ENCODE peak calls at places on chromosomes 5 and 9, in six cellular contexts. O is cardiac fibroblast, T is foreskin fibroblast, V is HFFc6, E is GM23338, X is AG10803. G is an unnamed sample.

GRCh38 chr5:39947657-39948056 is 522.9 kb upstream of the DAB2 start:
- DNase-seq in E (no peak), T (no peak), O (peak), X (peak), V (peak), G (peak)

GRCh38 chr9:70136632-70137031 is 93.0 kb downstream of the MAMDC2 start:
- DNase-seq in E (no peak), T (peak), X (peak), V (peak), O (peak), G (peak)

GRCh38 chr5:127833999-127834953 is 131.1 kb downstream of the CCDC192 start:
- DNase-seq in E (no peak), X (peak), O (peak), V (no peak), T (peak), G (peak)

GRCh38 chr9:127360829-127361228 is 36.1 kb upstream of the SLC2A8 start:
- DNase-seq in O (peak), T (peak), X (no peak), E (peak), V (no peak), G (peak)

GRCh38 chr5:172583931-172584511 is 57.0 kb upstream of the NEURL1B start:
- DNase-seq in V (no peak), T (no peak), O (peak), E (no peak), X (no peak), G (no peak)

GRCh38 chr5:135377751-135378680 is 21.0 kb downstream of the MACROH2A1 start:
- DNase-seq in V (peak), E (no peak), T (no peak), O (no peak), X (no peak), G (no peak)

GRCh38 chr5:152634596-152634995 is 229.5 kb upstream of the NMUR2 start:
- DNase-seq in E (peak), V (no peak), T (no peak), O (no peak), X (no peak), G (no peak)

GRCh38 chr5:175750476-175751080 is 92.7 kb downstream of the HRH2 start:
- DNase-seq in X (no peak), O (no peak), V (no peak), E (no peak), T (no peak), G (no peak)

GRCh38 chr9:133075925-133076324 is 14.1 kb downstream of the CEL start:
- DNase-seq in T (peak), V (peak), E (no peak), O (peak), X (peak), G (peak)

GRCh38 chr5:173290477-173291131 is 37.6 kb downstream of the STC2 start:
- DNase-seq in O (peak), E (no peak), X (no peak), T (no peak), V (no peak), G (peak)

GRCh38 chr5:33233013-33233463 is 207.7 kb upstream of the TARS1 start:
- DNase-seq in E (no peak), V (no peak), O (peak), X (peak), T (no peak), G (peak)

GRCh38 chr9:114098021-114098659 is 952 bp downstream of the KIF12 start:
- DNase-seq in V (no peak), E (peak), O (no peak), T (no peak), X (no peak), G (no peak)

GRCh38 chr5:17206021-17206420 is 11.4 kb upstream of the BASP1 start:
- DNase-seq in T (no peak), X (no peak), O (no peak), V (no peak), E (no peak), G (no peak)

GRCh38 chr5:33737697-33738096 is 154.1 kb downstream of the ADAMTS12 start:
- DNase-seq in E (no peak), O (no peak), X (no peak), V (no peak), T (no peak), G (no peak)

GRCh38 chr5:17228833-17229291 is 11.4 kb downstream of the BASP1 start:
- DNase-seq in X (peak), E (no peak), V (peak), T (peak), O (peak), G (peak)

GRCh38 chr5:115847290-115847689 is 5.6 kb downstream of the AP3S1 start:
- DNase-seq in E (no peak), X (no peak), O (no peak), V (no peak), T (no peak), G (no peak)

GRCh38 chr9:113934826-113935676 is 58.9 kb downstream of the ZNF618 start:
- DNase-seq in T (no peak), V (no peak), X (no peak), E (no peak), O (no peak), G (no peak)

GRCh38 chr9:35538361-35539234 is 48.7 kb downstream of the RUSC2 start:
- DNase-seq in O (peak), E (peak), T (peak), V (peak), X (peak), G (peak)

GRCh38 chr5:149071756-149072155 is 8.9 kb upstream of the SH3TC2 start:
- DNase-seq in E (no peak), V (no peak), X (no peak), O (no peak), T (no peak), G (no peak)

GRCh38 chr9:6877671-6878161 is 119.9 kb downstream of the KDM4C start:
- DNase-seq in V (peak), O (peak), X (peak), T (peak), E (no peak), G (peak)

GRCh38 chr9:92718086-92719001 is 46.3 kb downstream of the BICD2 start:
- DNase-seq in T (no peak), O (no peak), X (no peak), V (no peak), E (no peak), G (no peak)

GRCh38 chr9:76999261-76999660 is 20.2 kb upstream of the FOXB2 start:
- DNase-seq in O (no peak), X (no peak), T (no peak), E (no peak), V (no peak), G (no peak)

GRCh38 chr9:77000330-77000729 is 19.1 kb upstream of the FOXB2 start:
- DNase-seq in O (no peak), V (no peak), E (peak), T (no peak), X (no peak), G (no peak)

DNA sequence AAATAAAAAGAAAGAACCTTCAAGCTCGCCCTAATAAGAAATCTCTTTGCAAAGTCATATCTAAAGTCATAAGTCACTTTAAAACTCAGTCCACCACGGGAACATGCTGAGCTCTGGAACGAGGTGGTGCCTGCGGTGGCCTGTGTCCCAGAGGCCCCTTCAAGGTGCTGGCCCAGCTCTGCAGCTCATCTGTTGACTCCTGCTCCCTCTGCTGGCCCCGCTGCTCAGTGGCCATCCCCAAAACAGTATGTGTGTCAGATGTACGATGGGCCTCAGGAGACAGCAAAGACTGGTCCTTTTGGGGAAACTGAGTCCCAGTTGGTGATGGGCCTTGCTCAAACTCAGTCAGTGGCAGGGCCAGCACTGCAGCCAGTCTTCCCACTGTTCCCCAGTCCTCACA is 22.8 kb upstream of the FOXB2 start:
- DNase-seq in X (peak), V (peak), T (no peak), E (peak), O (peak), G (peak)
- TF ChIP-seq CTCF in X (peak), V (peak), T (peak), E (peak), O (peak), G (peak)

GRCh38 chr5:36602711-36603321 is 3.6 kb upstream of the SLC1A3 start:
- DNase-seq in O (no peak), X (no peak), V (no peak), T (no peak), E (peak), G (no peak)
- TF ChIP-seq CTCF in O (no peak), X (no peak), V (no peak), T (no peak), E (peak), G (no peak)

GRCh38 chr9:20619492-20619860 is 2.8 kb downstream of the MLLT3 start:
- DNase-seq in O (no peak), X (no peak), V (no peak), T (no peak), E (no peak), G (no peak)

GRCh38 chr9:20620658-20621552 is 1.4 kb downstream of the MLLT3 start:
- DNase-seq in T (no peak), V (no peak), O (peak), E (peak), X (peak), G (peak)

GRCh38 chr9:20621553-20622329 is 558 bp downstream of the MLLT3 start:
- DNase-seq in X (peak), O (peak), V (peak), E (peak), T (peak), G (peak)

GRCh38 chr9:20616808-20617207 is 5.5 kb downstream of the MLLT3 start:
- DNase-seq in X (no peak), V (no peak), T (no peak), E (no peak), O (no peak), G (no peak)

DNA sequence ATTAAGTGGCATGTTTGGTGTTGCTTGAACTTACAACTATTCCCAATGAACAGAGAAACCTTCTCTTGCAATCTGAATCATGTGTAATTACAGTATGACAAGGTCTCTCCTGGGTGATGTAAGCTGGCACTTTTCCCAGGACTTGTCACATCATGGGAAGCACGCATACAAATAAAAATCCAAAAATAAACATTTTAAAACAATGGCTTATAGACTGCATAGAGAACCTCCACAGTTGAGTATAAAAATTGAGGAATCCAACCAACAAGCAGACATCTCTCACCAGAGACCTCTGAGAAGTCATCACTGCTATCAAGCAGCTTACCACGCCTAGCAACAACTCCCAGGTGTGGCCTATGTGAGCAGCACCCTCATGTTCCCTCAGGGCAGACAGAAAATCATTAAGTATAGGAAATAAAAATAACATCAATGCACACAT is 3.9 kb downstream of the MLLT3 start:
- DNase-seq in O (peak), V (peak), T (peak), E (no peak), X (peak), G (peak)
- TF ChIP-seq CTCF in O (no peak), V (no peak), T (no peak), E (no peak), X (no peak), G (no peak)

DNA sequence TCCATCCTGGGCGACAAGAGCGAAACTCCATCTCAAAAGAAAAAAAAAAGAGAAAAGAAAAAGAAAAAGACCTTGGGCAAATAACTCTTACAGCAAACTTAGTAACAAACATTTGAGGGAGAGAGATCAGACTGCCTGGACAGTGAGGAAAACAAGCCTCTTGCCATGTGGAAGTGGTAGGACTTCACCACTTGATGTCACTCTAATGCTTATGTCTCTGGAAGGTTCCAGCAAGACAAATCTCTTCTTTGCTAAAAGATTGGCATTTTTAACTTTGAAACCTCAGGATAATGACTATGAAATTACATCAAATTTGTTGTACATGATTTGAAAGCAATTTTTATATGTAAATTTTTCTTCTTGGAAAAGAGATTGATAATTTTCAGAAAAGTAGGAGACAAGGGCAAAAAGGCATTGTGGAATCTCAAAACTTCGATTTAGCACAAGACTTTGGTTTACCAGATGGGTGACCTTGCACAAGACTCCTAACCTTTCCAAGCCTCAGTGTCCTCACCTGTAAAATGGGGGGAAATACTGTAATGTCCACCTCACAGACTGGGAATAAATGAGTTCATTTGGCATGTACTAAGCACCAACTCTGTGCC is 5.4 kb downstream of the ACTL7B start:
- DNase-seq in X (peak), T (peak), V (peak), O (peak), E (peak), G (peak)
- TF ChIP-seq CTCF in X (peak), T (peak), V (peak), O (peak), E (peak), G (peak)

GRCh38 chr9:124498499-124499146 is 8.6 kb downstream of the NR5A1 start:
- DNase-seq in E (no peak), O (no peak), V (no peak), X (no peak), T (no peak), G (no peak)
- TF ChIP-seq CTCF in E (no peak), O (no peak), V (no peak), X (no peak), T (no peak), G (no peak)

DNA sequence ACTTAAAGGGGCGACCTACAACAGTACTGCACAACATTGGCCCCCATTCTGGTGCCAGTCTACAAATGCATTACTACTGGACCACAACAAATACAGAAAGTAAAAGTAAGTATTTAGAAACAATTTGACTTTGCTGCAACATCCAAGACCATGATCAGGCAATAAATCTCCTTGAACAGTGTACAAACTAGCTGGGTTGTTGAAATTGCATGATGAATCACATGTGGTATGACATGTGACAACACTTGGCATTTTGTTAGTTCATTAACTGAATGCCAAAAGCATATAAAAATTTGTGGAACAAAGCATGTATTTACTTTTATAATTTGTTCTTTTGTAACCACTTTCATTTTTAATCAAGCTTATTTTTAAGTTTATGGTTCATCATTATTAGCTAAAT is 270.4 kb downstream of the NFIB start:
- DNase-seq in E (no peak), T (no peak), X (no peak), V (no peak), O (peak), G (peak)
- TF ChIP-seq CTCF in E (no peak), T (no peak), X (no peak), V (no peak), O (no peak), G (no peak)

GRCh38 chr5:179187229-179187678 is 127.1 kb downstream of the ZNF354C start:
- DNase-seq in E (peak), V (no peak), T (no peak), O (no peak), X (no peak), G (no peak)
- TF ChIP-seq CTCF in E (peak), V (peak), T (no peak), O (peak), X (no peak), G (peak)

DNA sequence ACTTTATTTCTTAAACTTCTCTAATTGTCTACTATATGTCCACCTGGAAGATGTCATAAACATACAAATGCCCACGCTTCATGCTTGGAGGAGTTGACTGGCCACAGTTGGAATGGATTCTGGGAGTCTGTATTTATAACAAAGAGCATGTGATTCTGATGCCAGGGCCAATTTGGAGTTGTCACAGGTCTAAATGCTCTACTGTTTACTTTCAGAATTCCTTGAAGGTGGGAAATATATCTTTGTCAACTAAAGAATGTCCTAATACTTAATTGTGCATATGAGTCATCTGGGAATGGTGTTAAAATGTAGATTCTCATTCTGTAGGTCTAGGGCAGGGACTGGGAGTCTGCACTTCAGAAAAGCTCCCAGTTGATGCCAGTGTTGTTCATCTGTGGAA is 196.1 kb downstream of the ANXA1 start:
- DNase-seq in X (no peak), O (no peak), T (no peak), E (no peak), V (no peak), G (no peak)
- TF ChIP-seq CTCF in X (no peak), O (no peak), T (no peak), E (no peak), V (no peak), G (no peak)

G was measured in fibroblast of the aortic adventitia.